ENCODE peak calls at places on chromosomes 1 and 21, in ten cellular contexts. W is heart left ventricle, P is A549, C is uterus, R is esophagus muscularis mucosa, E is tibial nerve, O is esophagus squamous epithelium, K is breast epithelium, Q is transverse colon, Y is body of pancreas. H is an unnamed sample.

GRCh38 chr1:58618303-58618702 is 41.3 kb upstream of the TACSTD2 start:
- DNase-seq in W (no peak), P (no peak), C (peak), R (no peak), E (peak), O (peak), K (peak), Q (peak), Y (peak), H (no peak)

GRCh38 chr1:45752441-45753052 is 2.1 kb upstream of the IPP start:
- DNase-seq in W (no peak), P (no peak), C (no peak), R (no peak), E (no peak), O (no peak), K (no peak), Q (no peak), Y (no peak), H (no peak)

GRCh38 chr1:19524791-19525190 is 39.5 kb upstream of the CAPZB start:
- DNase-seq in W (no peak), P (no peak), C (no peak), R (no peak), E (no peak), O (no peak), K (no peak), Q (no peak), Y (no peak), H (no peak)

GRCh38 chr1:225772323-225772768 is 5.3 kb upstream of the SRP9 start:
- DNase-seq in W (peak), P (peak), C (peak), R (no peak), E (peak), O (no peak), K (peak), Q (peak), Y (peak), H (peak)

GRCh38 chr1:168733241-168733640 is 4.2 kb upstream of the DPT start:
- DNase-seq in W (no peak), P (no peak), C (no peak), R (no peak), E (no peak), O (no peak), K (no peak), Q (no peak), Y (no peak), H (no peak)

GRCh38 chr1:41610361-41610760 is 125.9 kb upstream of the EDN2 start:
- DNase-seq in W (no peak), P (no peak), C (no peak), R (no peak), E (no peak), O (no peak), K (peak), Q (no peak), Y (no peak), H (no peak)

GRCh38 chr21:36141513-36141925 is 6.6 kb downstream of the CBR3 start:
- DNase-seq in W (peak), P (peak), C (peak), R (no peak), E (peak), O (peak), K (peak), Q (peak), Y (peak), H (peak)

GRCh38 chr1:61183471-61184034 is 101.2 kb downstream of the NFIA start:
- DNase-seq in W (peak), P (no peak), C (no peak), R (no peak), E (no peak), O (no peak), K (peak), Q (peak), Y (peak), H (peak)

GRCh38 chr1:203479646-203480045 is 4.0 kb downstream of the PRELP start:
- DNase-seq in W (no peak), P (no peak), C (no peak), R (no peak), E (no peak), O (no peak), K (no peak), Q (no peak), Y (no peak), H (no peak)

GRCh38 chr1:154419620-154420020 is 14.5 kb downstream of the IL6R start:
- DNase-seq in W (peak), P (no peak), C (peak), R (peak), E (peak), O (peak), K (peak), Q (peak), Y (peak), H (peak)

GRCh38 chr1:67948155-67949075 is 102.0 kb downstream of the DIRAS3 start:
- DNase-seq in W (no peak), P (no peak), C (no peak), R (no peak), E (no peak), O (no peak), K (no peak), Q (no peak), Y (no peak), H (no peak)

GRCh38 chr1:196960854-196961253 is 16.5 kb upstream of the CFHR5 start:
- DNase-seq in W (no peak), P (no peak), C (no peak), R (no peak), E (no peak), O (no peak), K (no peak), Q (no peak), Y (no peak), H (no peak)

GRCh38 chr1:3067671-3068399 is 1.2 kb upstream of the PRDM16 start:
- DNase-seq in W (peak), P (no peak), C (no peak), R (no peak), E (no peak), O (no peak), K (no peak), Q (no peak), Y (no peak), H (peak)

GRCh38 chr1:53697671-53698380 is 41.1 kb downstream of the GLIS1 start:
- DNase-seq in W (no peak), P (no peak), C (peak), R (no peak), E (no peak), O (no peak), K (no peak), Q (peak), Y (no peak), H (no peak)

GRCh38 chr1:221045842-221046831 is 166.9 kb downstream of the HLX start:
- DNase-seq in W (no peak), P (no peak), C (no peak), R (no peak), E (no peak), O (no peak), K (no peak), Q (no peak), Y (peak), H (no peak)

GRCh38 chr1:246078126-246078887 is 428.8 kb downstream of the SMYD3 start:
- DNase-seq in W (no peak), P (no peak), C (no peak), R (no peak), E (no peak), O (no peak), K (no peak), Q (no peak), Y (no peak), H (no peak)

GRCh38 chr1:92184632-92185031 is 33.1 kb upstream of the C1orf146 start:
- DNase-seq in W (no peak), P (no peak), C (no peak), R (no peak), E (no peak), O (no peak), K (no peak), Q (no peak), Y (no peak), H (no peak)

GRCh38 chr1:34858901-34859441 is 578 bp downstream of the SMIM12 start:
- DNase-seq in W (no peak), P (peak), C (no peak), R (no peak), E (no peak), O (no peak), K (no peak), Q (no peak), Y (peak), H (peak)

GRCh38 chr1:204578867-204579664 is 62.9 kb downstream of the MDM4 start:
- DNase-seq in W (peak), P (no peak), C (no peak), R (no peak), E (no peak), O (no peak), K (no peak), Q (peak), Y (peak), H (peak)

GRCh38 chr1:65170511-65171142 is 22.6 kb downstream of the AK4 start:
- DNase-seq in W (no peak), P (no peak), C (peak), R (no peak), E (no peak), O (no peak), K (peak), Q (peak), Y (peak), H (no peak)
- TF ChIP-seq POLR2A in W (no peak), P (no peak), C (no peak), R (no peak), E (no peak), O (no peak), K (peak), Q (no peak), Y (no peak), H (no peak)

GRCh38 chr1:182149411-182149965 is 88.0 kb upstream of the ZNF648 start:
- DNase-seq in W (peak), P (no peak), C (no peak), R (no peak), E (no peak), O (no peak), K (no peak), Q (peak), Y (peak), H (no peak)
- H3K27ac ChIP-seq in W (no peak), P (no peak), C (no peak), R (peak), E (no peak), O (peak), K (no peak), Q (no peak), Y (no peak), H (no peak)

GRCh38 chr1:43367026-43367903 is 546 bp downstream of the ELOVL1 start:
- DNase-seq in W (no peak), P (peak), C (no peak), R (no peak), E (no peak), O (no peak), K (no peak), Q (peak), Y (peak), H (peak)
- TF ChIP-seq POLR2A in W (no peak), P (no peak), C (no peak), R (peak), E (no peak), O (no peak), K (no peak), Q (no peak), Y (no peak), H (no peak)

GRCh38 chr1:172834609-172835008 is 175.7 kb downstream of the FASLG start:
- DNase-seq in W (no peak), P (no peak), C (no peak), R (no peak), E (no peak), O (no peak), K (no peak), Q (no peak), Y (no peak), H (no peak)

GRCh38 chr1:172843444-172843843 is 184.5 kb downstream of the FASLG start:
- DNase-seq in W (no peak), P (no peak), C (no peak), R (no peak), E (no peak), O (no peak), K (no peak), Q (no peak), Y (no peak), H (no peak)

GRCh38 chr1:172837816-172838680 is 179.1 kb downstream of the FASLG start:
- DNase-seq in W (no peak), P (no peak), C (no peak), R (no peak), E (no peak), O (no peak), K (no peak), Q (no peak), Y (no peak), H (no peak)

GRCh38 chr1:172835834-172836233 is 176.9 kb downstream of the FASLG start:
- DNase-seq in W (no peak), P (no peak), C (no peak), R (no peak), E (no peak), O (no peak), K (no peak), Q (no peak), Y (no peak), H (no peak)

GRCh38 chr1:172838681-172839313 is 179.9 kb downstream of the FASLG start:
- DNase-seq in W (no peak), P (no peak), C (no peak), R (no peak), E (no peak), O (no peak), K (no peak), Q (no peak), Y (no peak), H (no peak)
- H3K27ac ChIP-seq in W (no peak), P (no peak), C (no peak), R (no peak), E (no peak), O (no peak), K (no peak), Q (no peak), Y (no peak), H (no peak)

GRCh38 chr1:207605444-207606361 is 39.2 kb upstream of the CR1L start:
- DNase-seq in W (no peak), P (no peak), C (no peak), R (no peak), E (no peak), O (no peak), K (no peak), Q (no peak), Y (no peak), H (no peak)

GRCh38 chr1:207606362-207606755 is 38.6 kb upstream of the CR1L start:
- DNase-seq in W (no peak), P (no peak), C (no peak), R (no peak), E (no peak), O (no peak), K (no peak), Q (no peak), Y (no peak), H (no peak)

DNA sequence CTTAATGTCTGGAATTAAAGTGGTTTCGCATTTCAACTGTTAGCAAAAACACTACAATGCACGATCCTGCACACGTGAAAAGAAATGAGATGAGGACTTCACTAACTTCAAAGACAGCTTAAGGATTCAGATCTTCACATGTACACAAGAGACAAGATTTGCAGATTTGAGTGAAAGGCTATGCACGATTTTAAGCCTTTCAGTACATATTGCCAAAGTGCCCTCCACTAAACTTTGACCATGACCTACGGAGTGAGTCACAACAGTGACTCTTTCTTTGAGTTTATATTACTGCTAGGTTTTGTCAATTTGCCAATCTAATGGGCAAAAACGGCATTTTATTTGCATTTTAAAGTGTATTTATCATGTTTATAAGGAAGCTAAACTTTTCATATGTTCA is 41.2 kb upstream of the CR1L start:
- DNase-seq in W (no peak), P (no peak), C (no peak), R (no peak), E (no peak), O (no peak), K (no peak), Q (no peak), Y (no peak), H (no peak)
- TF ChIP-seq POLR2A in W (no peak), P (no peak), C (no peak), R (no peak), E (no peak), O (no peak), K (no peak), Q (no peak), Y (no peak), H (no peak)

GRCh38 chr1:99764439-99764838 is 2.0 kb downstream of the FRRS1 start:
- DNase-seq in W (no peak), P (no peak), C (no peak), R (no peak), E (no peak), O (no peak), K (no peak), Q (no peak), Y (no peak), H (no peak)
- H3K27ac ChIP-seq in W (no peak), P (no peak), C (no peak), R (no peak), E (no peak), O (no peak), K (no peak), Q (no peak), Y (no peak), H (no peak)

GRCh38 chr1:75796376-75797272 is at the start of gene MSH4:
- DNase-seq in W (no peak), P (no peak), C (no peak), R (no peak), E (no peak), O (no peak), K (no peak), Q (no peak), Y (no peak), H (peak)
- TF ChIP-seq POLR2A in W (no peak), P (no peak), C (no peak), R (no peak), E (no peak), O (no peak), K (no peak), Q (peak), Y (no peak), H (no peak)

DNA sequence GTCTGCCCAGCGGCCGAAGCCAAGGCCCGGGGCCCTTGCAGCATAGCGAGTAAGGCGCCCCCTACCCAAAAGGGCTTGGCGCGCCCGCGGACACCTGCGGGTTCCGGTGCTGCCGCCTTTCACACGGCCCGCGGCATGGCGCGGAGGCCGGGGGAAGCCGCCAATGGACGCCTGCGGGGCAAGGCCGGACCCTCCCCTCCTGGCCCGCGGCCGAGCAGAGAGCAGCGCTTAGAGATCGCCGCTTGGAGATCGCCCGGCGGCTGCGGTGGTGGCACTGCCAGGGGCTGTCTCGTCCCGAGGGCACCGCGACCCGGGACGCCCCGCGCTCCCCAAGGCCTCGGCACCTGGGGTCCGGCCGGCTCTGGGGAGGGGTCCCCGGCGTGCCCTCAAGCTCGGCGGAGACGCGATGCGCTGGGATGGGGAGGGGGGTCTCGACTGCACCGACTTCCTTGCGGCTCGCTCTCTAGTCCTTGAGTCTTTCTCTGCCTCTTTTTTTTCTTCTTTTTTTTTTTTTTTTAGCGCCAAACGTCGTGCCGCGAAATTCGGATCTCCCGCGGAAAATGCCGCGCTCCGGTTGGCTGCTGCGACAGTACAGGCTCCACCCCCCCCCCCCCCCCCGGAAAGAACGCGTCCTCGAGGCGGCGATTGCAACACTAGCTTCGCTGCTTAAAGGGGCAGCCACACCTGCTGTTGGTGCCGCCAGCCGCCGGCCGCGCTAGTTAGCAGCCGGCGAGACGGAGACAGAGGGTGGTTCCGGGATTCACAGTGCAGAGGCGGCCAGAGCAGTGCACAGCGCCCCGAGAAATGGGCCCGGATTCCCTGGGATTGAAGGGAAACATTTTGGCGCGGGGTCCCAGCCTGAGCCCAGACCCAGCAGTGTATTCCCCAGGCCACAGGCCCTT is at the start of gene E2F2:
- DNase-seq in W (peak), P (peak), C (peak), R (peak), E (peak), O (peak), K (peak), Q (peak), Y (peak), H (peak)
- H3K27ac ChIP-seq in W (no peak), P (peak), C (no peak), R (peak), E (no peak), O (peak), K (peak), Q (peak), Y (no peak), H (no peak)

GRCh38 chr21:21238882-21239400 is 240.7 kb downstream of the NCAM2 start:
- DNase-seq in W (no peak), P (no peak), C (no peak), R (no peak), E (no peak), O (no peak), K (no peak), Q (no peak), Y (no peak), H (no peak)
- TF ChIP-seq POLR2A in W (no peak), P (no peak), C (no peak), R (no peak), E (no peak), O (no peak), K (no peak), Q (no peak), Y (no peak), H (no peak)

GRCh38 chr1:185368913-185369491 is 52.0 kb upstream of the IVNS1ABP start:
- DNase-seq in W (no peak), P (no peak), C (no peak), R (no peak), E (no peak), O (no peak), K (no peak), Q (no peak), Y (no peak), H (no peak)

GRCh38 chr1:185373813-185374524 is 56.9 kb upstream of the IVNS1ABP start:
- DNase-seq in W (peak), P (no peak), C (no peak), R (no peak), E (no peak), O (no peak), K (no peak), Q (no peak), Y (peak), H (no peak)

GRCh38 chr1:185367218-185367617 is 50.2 kb upstream of the IVNS1ABP start:
- DNase-seq in W (peak), P (no peak), C (no peak), R (no peak), E (no peak), O (no peak), K (no peak), Q (no peak), Y (no peak), H (no peak)

GRCh38 chr1:185368313-185368712 is 51.3 kb upstream of the IVNS1ABP start:
- DNase-seq in W (no peak), P (no peak), C (no peak), R (no peak), E (no peak), O (no peak), K (no peak), Q (no peak), Y (no peak), H (no peak)

DNA sequence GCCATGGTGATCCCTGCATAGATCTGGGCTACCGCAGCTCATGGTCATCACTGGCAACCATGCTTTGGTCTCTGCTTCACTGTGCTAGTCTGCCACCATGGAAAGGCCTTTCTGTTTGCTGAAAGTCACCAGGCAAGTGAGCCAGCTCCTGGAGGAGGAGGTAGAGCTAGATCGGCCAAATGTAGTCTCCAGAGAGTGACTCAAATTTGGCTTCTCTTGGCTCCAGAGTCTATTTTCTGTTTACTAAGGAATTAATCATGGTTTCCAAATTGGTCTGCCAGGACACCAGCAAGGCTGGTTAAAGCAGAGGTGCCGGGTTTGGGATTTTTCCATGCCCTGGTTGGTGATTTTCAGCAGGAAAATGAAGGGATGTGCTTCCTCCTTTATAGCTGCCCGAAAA is 52.7 kb upstream of the IVNS1ABP start:
- DNase-seq in W (no peak), P (no peak), C (no peak), R (no peak), E (no peak), O (no peak), K (no peak), Q (no peak), Y (no peak), H (no peak)
- H3K27ac ChIP-seq in W (no peak), P (no peak), C (no peak), R (no peak), E (no peak), O (peak), K (no peak), Q (no peak), Y (no peak), H (no peak)

H was measured in ovary.